ENCODE peak calls at places on chromosomes 5 and 9, in six cellular contexts. E is fibroblast of the conjunctiva, V is GM12891, Q is heart right ventricle, I is T-helper 2 cell, C is GM23338. N is an unnamed sample.

GRCh38 chr5:82918311-82919031 is 158.7 kb downstream of the TMEM167A start:
- DNase-seq in V (no peak), E (no peak), I (no peak), Q (no peak), C (no peak), N (no peak)

GRCh38 chr9:69571032-69571431 is 101.1 kb downstream of the APBA1 start:
- DNase-seq in V (no peak), E (no peak), C (no peak), Q (no peak), I (no peak), N (no peak)

GRCh38 chr9:88781500-88782391 is 209.5 kb upstream of the S1PR3 start:
- DNase-seq in V (no peak), I (peak; percentile 2), C (peak; percentile 32), Q (peak; percentile 33), E (peak; percentile 63), N (no peak)

GRCh38 chr9:92525306-92525705 is 10.5 kb downstream of the ECM2 start:
- DNase-seq in I (no peak), C (no peak), V (no peak), Q (no peak), E (no peak), N (no peak)

GRCh38 chr5:164799391-164799790 is 1294.0 kb downstream of the MAT2B start:
- DNase-seq in C (no peak), E (no peak), Q (no peak), V (no peak), I (no peak), N (no peak)

GRCh38 chr5:135814254-135814653 is 20.2 kb upstream of the SLC25A48 start:
- DNase-seq in Q (no peak), E (no peak), C (no peak), V (no peak), I (no peak), N (no peak)

GRCh38 chr5:37789991-37790390 is 49.9 kb downstream of the GDNF start:
- DNase-seq in V (no peak), I (no peak), C (no peak), E (no peak), Q (no peak), N (no peak)

GRCh38 chr5:132301341-132302274 is 7.4 kb downstream of the SLC22A4 start:
- DNase-seq in V (no peak), C (no peak), E (no peak), Q (no peak), I (no peak), N (no peak)

GRCh38 chr5:56712895-56713565 is 102.3 kb upstream of the MAP3K1 start:
- DNase-seq in I (no peak), E (no peak), Q (no peak), V (no peak), C (no peak), N (no peak)

GRCh38 chr5:157571357-157571827 is 4.2 kb downstream of the ADAM19 start:
- DNase-seq in V (peak; percentile 37), C (peak; percentile 44), I (peak; percentile 76), E (no peak), Q (no peak), N (no peak)

GRCh38 chr5:143314664-143315063 is 88.8 kb downstream of the NR3C1 start:
- DNase-seq in I (no peak), E (peak; percentile 17), C (no peak), Q (no peak), V (no peak), N (no peak)

GRCh38 chr5:55936100-55936693 is 58.6 kb downstream of the IL6ST start:
- DNase-seq in Q (peak; percentile 83), E (peak; percentile 88), V (peak; percentile 53), I (peak; percentile 83), C (peak; percentile 90), N (peak; percentile 92)